ENCODE peak calls at places on chromosomes 11 and 22, in seven cellular contexts. C, A, H, M, J, U and O are unnamed samples.

GRCh38 chr11:330694-331314 is 10.1 kb upstream of the IFITM3 start:
- DNase-seq in U (no peak), C (no peak), J (no peak), M (no peak), H (no peak), A (no peak), O (no peak)

GRCh38 chr11:134843020-134843419 is 431.0 kb upstream of the B3GAT1 start:
- DNase-seq in A (no peak), H (no peak), J (no peak), M (no peak), C (no peak), U (no peak), O (no peak)

GRCh38 chr11:78763664-78764063 is 189.0 kb upstream of the NARS2 start:
- DNase-seq in A (no peak), M (no peak), C (no peak), H (no peak), J (no peak), U (no peak), O (no peak)

GRCh38 chr22:31346255-31346732 is at the start of gene PATZ1:
- DNase-seq in A (peak), J (peak), U (peak), M (peak), H (peak), C (no peak), O (no peak)

GRCh38 chr11:1879941-1880720 is 11.6 kb downstream of the PRR33 start:
- DNase-seq in A (peak), H (no peak), J (no peak), C (no peak), U (peak), M (no peak), O (no peak)

GRCh38 chr22:42277988-42278776 is 7.7 kb upstream of the TCF20 start:
- DNase-seq in M (no peak), A (no peak), U (peak), C (no peak), H (no peak), J (peak), O (no peak)

GRCh38 chr11:44839458-44840084 is 111.1 kb downstream of the TP53I11 start:
- DNase-seq in A (no peak), M (no peak), C (no peak), U (no peak), H (no peak), J (no peak), O (no peak)

GRCh38 chr22:48548391-48548790 is 1279.3 kb downstream of the BRD1 start:
- DNase-seq in U (no peak), M (no peak), C (no peak), H (no peak), A (no peak), J (no peak), O (no peak)

GRCh38 chr11:116855413-116855812 is 18.0 kb upstream of the APOA1 start:
- DNase-seq in H (no peak), U (no peak), A (no peak), J (no peak), M (no peak), C (no peak), O (no peak)

GRCh38 chr11:16226245-16226644 is 130.1 kb downstream of the SOX6 start:
- DNase-seq in J (peak), H (peak), C (no peak), M (peak), U (peak), A (no peak), O (peak)

DNA sequence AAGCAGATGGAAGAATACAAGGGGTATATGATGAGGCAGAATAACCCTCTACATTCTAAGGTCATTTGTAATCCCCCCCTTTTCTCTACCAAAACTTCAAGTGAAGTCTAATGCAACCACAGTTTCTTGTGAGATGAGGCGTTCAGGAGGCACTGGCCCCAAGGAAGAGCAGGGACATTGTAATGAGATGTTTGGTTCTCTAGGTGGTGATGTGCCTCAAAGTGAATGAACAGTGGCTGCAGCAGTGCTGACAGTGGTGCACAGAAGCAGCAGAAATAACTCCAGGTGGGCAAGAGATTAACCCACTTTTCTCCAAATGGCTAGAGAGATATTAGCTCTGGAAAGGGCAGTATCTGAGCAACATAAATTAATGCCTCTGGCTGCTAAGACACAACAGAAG is 33.8 kb downstream of the PDGFD start:
- DNase-seq in U (no peak), M (no peak), J (no peak), C (no peak), A (no peak), H (no peak), O (no peak)
- TF ChIP-seq CTCF in U (no peak), M (no peak), J (no peak), C (no peak), A (no peak), H (no peak), O (no peak)

GRCh38 chr11:2993000-2993330 is 836 bp upstream of the NAP1L4 start:
- DNase-seq in U (no peak), C (no peak), A (no peak), H (no peak), M (no peak), J (no peak), O (no peak)
- TF ChIP-seq CTCF in U (no peak), C (no peak), A (no peak), H (no peak), M (no peak), J (no peak), O (no peak)

DNA sequence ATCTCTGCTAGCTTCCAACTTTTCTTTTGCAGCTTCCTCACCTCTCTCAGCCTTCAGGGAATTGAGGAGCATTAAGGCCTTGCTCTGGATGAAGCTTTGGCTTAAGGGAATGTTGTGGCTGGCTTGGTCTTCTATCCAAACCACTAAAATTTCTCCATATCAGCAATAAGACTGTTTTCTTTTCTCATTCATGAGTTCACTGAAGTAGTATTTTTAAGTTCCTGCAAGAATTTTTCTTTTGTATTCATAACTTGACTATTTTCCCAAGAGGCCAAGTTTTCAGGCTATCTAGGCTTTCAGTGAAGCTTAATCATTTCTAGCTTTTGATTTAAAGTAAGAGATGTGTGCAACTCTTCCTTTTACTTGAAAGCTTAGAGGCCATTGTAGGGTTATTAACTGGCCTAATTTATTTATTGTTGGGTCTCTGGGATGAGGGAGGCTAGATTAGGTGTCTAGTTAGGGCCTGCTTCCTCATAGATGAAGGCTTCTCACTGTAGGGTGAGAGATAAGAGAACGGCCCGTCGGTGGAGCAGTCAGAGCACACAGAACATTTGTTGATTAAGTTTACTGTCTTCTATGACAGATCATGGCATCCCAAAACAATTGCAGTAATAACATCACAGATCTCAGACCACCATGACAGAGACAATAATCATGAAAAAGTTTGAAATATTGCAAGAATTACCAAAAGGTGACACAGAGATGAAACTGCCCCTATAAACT is 33.2 kb downstream of the CSF2RB start:
- DNase-seq in M (no peak), U (no peak), J (no peak), A (no peak), C (no peak), H (no peak), O (no peak)
- TF ChIP-seq CTCF in M (no peak), U (no peak), J (no peak), A (no peak), C (no peak), H (no peak), O (no peak)

DNA sequence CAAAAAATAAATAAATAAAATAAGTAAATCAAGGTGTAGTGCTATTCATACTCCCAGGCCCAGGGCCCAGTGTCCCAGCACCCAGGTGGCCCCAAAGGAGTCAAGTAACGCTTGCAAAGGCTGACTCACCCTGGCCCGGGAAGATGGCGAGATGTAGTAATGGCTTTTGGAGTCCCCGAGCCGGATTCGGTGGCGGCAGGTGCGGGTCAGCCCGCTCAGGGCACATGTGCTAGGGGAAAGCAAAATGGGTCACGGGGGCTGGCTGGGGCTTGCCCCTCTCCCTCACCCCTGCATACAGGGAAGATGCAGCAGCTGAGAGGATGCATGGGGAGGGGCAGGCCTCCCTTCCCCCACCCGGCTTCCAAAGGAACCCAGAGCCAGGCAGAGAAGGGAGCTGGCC is 11.0 kb upstream of the FADS3 start:
- DNase-seq in H (no peak), U (no peak), A (no peak), C (no peak), J (no peak), M (no peak), O (no peak)
- TF ChIP-seq CTCF in H (no peak), U (no peak), A (no peak), C (no peak), J (no peak), M (no peak), O (no peak)

GRCh38 chr11:88297320-88298263 is 39.9 kb downstream of the CTSC start:
- DNase-seq in H (no peak), J (no peak), A (no peak), U (no peak), M (no peak), C (peak), O (no peak)

GRCh38 chr11:88295028-88295427 is 42.5 kb downstream of the CTSC start:
- DNase-seq in A (no peak), U (no peak), M (no peak), C (no peak), J (no peak), H (no peak), O (no peak)

GRCh38 chr11:88293931-88294330 is 43.6 kb downstream of the CTSC start:
- DNase-seq in H (peak), A (no peak), M (no peak), J (no peak), C (no peak), U (no peak), O (no peak)

GRCh38 chr11:88288560-88288959 is 49.0 kb downstream of the CTSC start:
- DNase-seq in A (no peak), C (no peak), M (no peak), J (no peak), U (no peak), H (peak), O (no peak)

GRCh38 chr11:88292156-88292844 is 45.2 kb downstream of the CTSC start:
- DNase-seq in M (no peak), H (peak), U (peak), A (no peak), J (peak), C (no peak), O (no peak)
- TF ChIP-seq CTCF in M (no peak), H (no peak), U (no peak), A (no peak), J (peak), C (no peak), O (peak)

GRCh38 chr11:126186708-126187481 is 24.6 kb downstream of the RPUSD4 start:
- DNase-seq in U (no peak), A (no peak), M (no peak), H (no peak), J (no peak), C (no peak), O (no peak)
- TF ChIP-seq CTCF in U (no peak), A (no peak), M (peak), H (no peak), J (no peak), C (peak), O (peak)

DNA sequence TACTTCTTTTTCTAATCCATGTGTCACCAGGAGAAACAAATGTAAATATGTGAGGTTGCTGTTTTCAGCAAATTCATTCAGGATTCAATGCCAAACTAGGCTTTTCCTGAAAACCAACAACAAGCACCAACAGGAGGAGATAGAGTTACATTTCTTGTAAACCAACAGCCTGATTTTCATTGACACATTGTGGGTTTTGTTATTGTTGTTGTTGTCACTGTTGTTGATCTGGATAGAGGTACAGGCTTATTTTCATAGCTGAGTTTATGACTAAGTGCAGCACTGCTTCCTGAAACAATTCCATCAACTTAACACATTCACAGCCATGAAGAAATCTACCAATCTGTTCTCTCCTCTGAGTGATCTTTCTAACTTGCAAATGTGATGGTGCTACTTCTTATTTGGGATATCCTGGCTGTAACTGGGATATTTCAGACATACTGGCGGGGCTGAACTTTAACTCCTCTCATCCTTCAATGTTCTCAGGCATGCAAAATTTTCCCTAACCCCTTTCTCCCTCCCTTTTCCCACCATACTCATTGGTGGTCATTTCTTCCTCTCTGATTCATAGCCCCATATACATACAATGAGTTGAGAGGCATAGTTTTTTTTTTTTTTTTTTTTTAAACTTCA is 65.5 kb downstream of the ME3 start:
- DNase-seq in J (no peak), A (no peak), M (peak), C (no peak), H (peak), U (no peak), O (no peak)
- TF ChIP-seq CTCF in J (no peak), A (no peak), M (peak), C (no peak), H (no peak), U (no peak), O (peak)

DNA sequence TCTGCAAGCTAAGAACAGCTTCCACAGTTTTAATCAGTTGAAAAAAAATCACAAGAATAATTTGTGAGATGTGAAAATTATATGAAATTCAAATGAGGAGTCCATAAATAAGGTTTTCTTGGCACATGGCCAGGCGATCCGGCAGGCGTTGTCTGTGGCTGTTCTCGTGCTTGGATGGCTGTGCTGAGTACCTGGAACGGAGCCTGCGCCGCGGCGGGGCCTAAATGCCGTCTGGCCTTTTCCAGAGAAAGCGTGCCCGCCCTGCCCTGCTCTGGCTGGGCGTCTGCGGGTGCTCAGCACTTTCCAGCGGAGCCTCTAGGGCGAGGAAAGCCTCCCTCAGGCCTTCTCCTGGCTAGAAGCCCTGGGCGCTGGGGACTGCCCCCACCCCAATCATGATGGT is 41.8 kb downstream of the OSBPL5 start:
- DNase-seq in M (no peak), J (peak), H (no peak), C (peak), U (peak), A (peak), O (peak)
- TF ChIP-seq CTCF in M (no peak), J (no peak), H (no peak), C (no peak), U (no peak), A (no peak), O (no peak)